ENCODE peak calls at places on chromosomes 1 and 21, in six cellular contexts. One of them, this sample, is unnamed.

GRCh38 chr1:186605762-186606350 is 74.4 kb downstream of the PTGS2 start:
- DNase-seq in psoas muscle: no peak
- DNase-seq in GM20000: peak
- DNase-seq in endothelial cell: peak
- DNase-seq in kidney: no peak
- DNase-seq in lower lobe of right lung: peak
- DNase-seq in this sample: no peak

GRCh38 chr21:34649400-34649799 is 19.4 kb upstream of the CLIC6 start:
- DNase-seq in psoas muscle: no peak
- DNase-seq in GM20000: no peak
- DNase-seq in endothelial cell: no peak
- DNase-seq in kidney: no peak
- DNase-seq in lower lobe of right lung: no peak
- DNase-seq in this sample: no peak

GRCh38 chr1:10724052-10724494 is 72.4 kb downstream of the CASZ1 start:
- DNase-seq in psoas muscle: peak
- DNase-seq in GM20000: no peak
- DNase-seq in endothelial cell: no peak
- DNase-seq in kidney: no peak
- DNase-seq in lower lobe of right lung: peak
- DNase-seq in this sample: no peak

GRCh38 chr1:228174482-228175315 is 9.1 kb downstream of the IBA57 start:
- DNase-seq in psoas muscle: no peak
- DNase-seq in GM20000: peak
- DNase-seq in endothelial cell: no peak
- DNase-seq in kidney: peak
- DNase-seq in lower lobe of right lung: peak
- DNase-seq in this sample: no peak

GRCh38 chr1:184388671-184389292 is 2.0 kb downstream of the C1orf21 start:
- DNase-seq in psoas muscle: no peak
- DNase-seq in GM20000: no peak
- DNase-seq in endothelial cell: no peak
- DNase-seq in kidney: no peak
- DNase-seq in lower lobe of right lung: no peak
- DNase-seq in this sample: no peak

GRCh38 chr1:7045897-7046296 is 260.6 kb downstream of the CAMTA1 start:
- DNase-seq in psoas muscle: no peak
- DNase-seq in GM20000: no peak
- DNase-seq in endothelial cell: no peak
- DNase-seq in kidney: no peak
- DNase-seq in lower lobe of right lung: no peak
- DNase-seq in this sample: no peak

GRCh38 chr1:24704411-24705259 is 40.6 kb upstream of the CLIC4 start:
- DNase-seq in psoas muscle: no peak
- DNase-seq in GM20000: no peak
- DNase-seq in endothelial cell: no peak
- DNase-seq in kidney: no peak
- DNase-seq in lower lobe of right lung: no peak
- DNase-seq in this sample: no peak

GRCh38 chr1:100879422-100879821 is 15.2 kb downstream of the EXTL2 start:
- DNase-seq in psoas muscle: no peak
- DNase-seq in GM20000: no peak
- DNase-seq in endothelial cell: no peak
- DNase-seq in kidney: no peak
- DNase-seq in lower lobe of right lung: no peak
- DNase-seq in this sample: no peak

GRCh38 chr1:32871364-32872188 is 864 bp upstream of the FNDC5 start:
- DNase-seq in psoas muscle: no peak
- DNase-seq in GM20000: no peak
- DNase-seq in endothelial cell: no peak
- DNase-seq in kidney: no peak
- DNase-seq in lower lobe of right lung: no peak
- DNase-seq in this sample: no peak

GRCh38 chr1:2982615-2983318 is 38.5 kb upstream of the ACTRT2 start:
- DNase-seq in psoas muscle: no peak
- DNase-seq in GM20000: no peak
- DNase-seq in endothelial cell: no peak
- DNase-seq in kidney: peak
- DNase-seq in lower lobe of right lung: no peak
- DNase-seq in this sample: peak

GRCh38 chr1:13517193-13517812 is 3.5 kb upstream of the LRRC38 start:
- DNase-seq in psoas muscle: no peak
- DNase-seq in GM20000: peak
- DNase-seq in endothelial cell: peak
- DNase-seq in kidney: no peak
- DNase-seq in lower lobe of right lung: no peak
- DNase-seq in this sample: no peak

GRCh38 chr1:53728702-53729535 is 10.0 kb downstream of the GLIS1 start:
- DNase-seq in psoas muscle: no peak
- DNase-seq in GM20000: no peak
- DNase-seq in endothelial cell: no peak
- DNase-seq in kidney: no peak
- DNase-seq in lower lobe of right lung: no peak
- DNase-seq in this sample: no peak

GRCh38 chr1:224524679-224525078 is 90.1 kb upstream of the WDR26 start:
- DNase-seq in psoas muscle: no peak
- DNase-seq in GM20000: no peak
- DNase-seq in endothelial cell: no peak
- DNase-seq in kidney: no peak
- DNase-seq in lower lobe of right lung: no peak
- DNase-seq in this sample: no peak

GRCh38 chr1:233367057-233367759 is 39.7 kb downstream of the MAP3K21 start:
- DNase-seq in psoas muscle: no peak
- DNase-seq in GM20000: no peak
- DNase-seq in endothelial cell: no peak
- DNase-seq in kidney: no peak
- DNase-seq in lower lobe of right lung: no peak
- DNase-seq in this sample: no peak

GRCh38 chr1:50333595-50333974 is 89.7 kb downstream of the DMRTA2 start:
- DNase-seq in psoas muscle: peak
- DNase-seq in GM20000: peak
- DNase-seq in endothelial cell: peak
- DNase-seq in kidney: peak
- DNase-seq in lower lobe of right lung: peak
- DNase-seq in this sample: peak

GRCh38 chr1:177249231-177249630 is 78.5 kb downstream of the BRINP2 start:
- DNase-seq in psoas muscle: no peak
- DNase-seq in GM20000: no peak
- DNase-seq in endothelial cell: no peak
- DNase-seq in kidney: no peak
- DNase-seq in lower lobe of right lung: no peak
- DNase-seq in this sample: no peak

GRCh38 chr1:30110826-30111225 is 612.6 kb downstream of the MATN1 start:
- DNase-seq in psoas muscle: no peak
- DNase-seq in GM20000: no peak
- DNase-seq in endothelial cell: no peak
- DNase-seq in kidney: peak
- DNase-seq in lower lobe of right lung: no peak
- DNase-seq in this sample: no peak

GRCh38 chr1:34739613-34740012 is 15.2 kb upstream of the GJB5 start:
- DNase-seq in psoas muscle: no peak
- DNase-seq in GM20000: no peak
- DNase-seq in endothelial cell: no peak
- DNase-seq in kidney: no peak
- DNase-seq in lower lobe of right lung: no peak
- DNase-seq in this sample: no peak

DNA sequence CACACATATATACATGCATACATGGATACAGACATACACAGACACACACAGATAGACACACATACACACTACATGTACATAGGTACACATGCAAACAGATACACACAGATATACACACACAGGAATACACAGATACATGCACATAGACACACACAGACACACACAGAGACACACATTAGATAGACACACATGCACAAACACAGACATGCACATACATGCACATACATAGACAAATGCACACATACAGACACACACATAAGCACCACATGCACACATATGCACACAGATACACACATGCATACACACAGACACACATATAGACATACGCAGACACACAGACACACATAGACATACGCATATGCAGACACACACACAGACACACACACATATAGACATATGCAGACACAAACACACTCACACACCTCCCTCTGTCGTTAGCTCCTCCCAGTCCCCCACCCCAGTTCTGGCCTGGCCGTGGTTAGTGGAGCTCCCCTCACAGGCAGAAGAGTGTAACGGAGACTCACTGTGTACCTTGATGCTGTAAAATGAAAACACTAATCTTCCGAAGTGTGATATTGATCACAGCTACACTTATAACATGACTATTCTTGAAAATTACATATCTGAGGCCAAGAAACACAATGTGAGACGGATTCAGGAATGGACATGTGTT is 7.6 kb downstream of the UBASH3A start:
- DNase-seq in psoas muscle: no peak
- DNase-seq in GM20000: no peak
- DNase-seq in endothelial cell: no peak
- DNase-seq in kidney: no peak
- DNase-seq in lower lobe of right lung: no peak
- DNase-seq in this sample: no peak
- TF ChIP-seq CTCF in psoas muscle: no peak
- TF ChIP-seq CTCF in GM20000: peak
- TF ChIP-seq CTCF in endothelial cell: no peak
- TF ChIP-seq CTCF in kidney: no peak
- TF ChIP-seq CTCF in lower lobe of right lung: no peak
- TF ChIP-seq CTCF in this sample: no peak

DNA sequence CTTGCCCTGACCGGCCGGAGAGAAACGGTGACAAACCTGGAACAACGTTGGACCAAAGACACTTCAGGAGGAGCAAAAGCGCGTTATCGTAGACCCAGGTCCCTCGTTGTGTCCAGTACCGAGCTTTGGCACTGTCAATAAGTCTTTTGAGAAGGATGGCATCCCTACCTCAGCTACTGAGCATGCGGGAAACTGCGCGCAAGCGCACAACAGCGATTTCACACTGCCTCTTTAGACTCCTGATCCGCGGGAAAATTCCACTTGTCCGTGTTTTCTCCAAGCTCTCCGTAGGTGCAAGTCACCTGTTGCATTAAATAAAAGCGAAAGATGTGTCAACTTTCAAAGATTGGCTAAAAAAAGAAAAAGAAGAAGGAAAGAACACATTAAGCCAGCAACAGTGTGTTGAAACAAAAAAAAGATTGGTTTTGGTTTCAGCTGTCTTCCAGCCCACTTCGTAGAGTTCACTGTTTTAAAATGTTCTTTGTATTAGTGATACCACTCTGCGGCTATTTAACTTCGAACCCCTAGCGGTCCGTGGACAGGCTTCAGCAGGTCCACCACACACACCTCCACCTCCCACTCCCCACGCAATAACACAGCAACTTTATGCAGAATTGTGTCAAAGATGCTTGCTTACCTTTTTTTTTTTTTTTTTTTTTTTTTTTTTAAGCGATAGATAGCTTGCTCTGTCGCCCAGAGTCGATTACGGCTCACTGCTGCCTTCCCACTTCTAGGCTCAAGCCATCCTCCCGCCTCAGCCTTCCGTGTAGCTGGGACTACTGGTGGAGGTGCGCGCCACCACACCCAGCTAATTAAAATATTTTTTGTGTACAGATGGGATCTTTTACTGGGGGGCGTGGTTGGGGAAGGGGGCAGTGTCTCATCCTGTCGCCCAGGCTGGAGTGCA is at the start of gene BPNT1:
- DNase-seq in psoas muscle: peak
- DNase-seq in GM20000: peak
- DNase-seq in endothelial cell: peak
- DNase-seq in kidney: peak
- DNase-seq in lower lobe of right lung: peak
- DNase-seq in this sample: peak
- TF ChIP-seq CTCF in psoas muscle: no peak
- TF ChIP-seq CTCF in GM20000: no peak
- TF ChIP-seq CTCF in endothelial cell: no peak
- TF ChIP-seq CTCF in kidney: no peak
- TF ChIP-seq CTCF in lower lobe of right lung: no peak
- TF ChIP-seq CTCF in this sample: no peak

GRCh38 chr1:207811920-207812720 is 60.3 kb downstream of the CD46 start:
- DNase-seq in psoas muscle: peak
- DNase-seq in GM20000: no peak
- DNase-seq in endothelial cell: peak
- DNase-seq in kidney: peak
- DNase-seq in lower lobe of right lung: peak
- DNase-seq in this sample: no peak
- TF ChIP-seq CTCF in psoas muscle: peak
- TF ChIP-seq CTCF in GM20000: peak
- TF ChIP-seq CTCF in endothelial cell: peak
- TF ChIP-seq CTCF in kidney: peak
- TF ChIP-seq CTCF in lower lobe of right lung: peak
- TF ChIP-seq CTCF in this sample: no peak

DNA sequence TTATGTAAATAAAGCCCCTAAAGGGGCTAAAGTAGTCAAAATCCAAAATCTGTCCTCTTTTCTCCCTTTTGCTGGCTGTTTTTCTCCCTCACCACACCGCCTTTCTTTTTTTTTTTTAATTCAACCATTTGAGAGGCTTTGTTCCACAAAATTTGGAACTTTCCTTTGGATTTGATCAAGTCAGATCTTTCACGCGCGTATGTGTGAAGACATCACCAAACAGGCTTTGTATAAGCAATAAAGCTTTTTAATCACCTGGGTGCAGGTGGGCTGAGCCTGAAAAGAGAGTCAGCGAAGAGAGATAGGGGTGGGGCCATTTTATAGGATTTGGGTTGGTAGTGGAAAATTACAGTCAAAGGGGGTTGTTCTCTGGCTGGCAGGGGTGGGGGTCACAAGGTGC is 5.3 kb upstream of the HPDL start:
- DNase-seq in psoas muscle: no peak
- DNase-seq in GM20000: no peak
- DNase-seq in endothelial cell: no peak
- DNase-seq in kidney: no peak
- DNase-seq in lower lobe of right lung: no peak
- DNase-seq in this sample: no peak
- TF ChIP-seq CTCF in psoas muscle: no peak
- TF ChIP-seq CTCF in GM20000: no peak
- TF ChIP-seq CTCF in endothelial cell: no peak
- TF ChIP-seq CTCF in kidney: no peak
- TF ChIP-seq CTCF in lower lobe of right lung: no peak
- TF ChIP-seq CTCF in this sample: no peak

DNA sequence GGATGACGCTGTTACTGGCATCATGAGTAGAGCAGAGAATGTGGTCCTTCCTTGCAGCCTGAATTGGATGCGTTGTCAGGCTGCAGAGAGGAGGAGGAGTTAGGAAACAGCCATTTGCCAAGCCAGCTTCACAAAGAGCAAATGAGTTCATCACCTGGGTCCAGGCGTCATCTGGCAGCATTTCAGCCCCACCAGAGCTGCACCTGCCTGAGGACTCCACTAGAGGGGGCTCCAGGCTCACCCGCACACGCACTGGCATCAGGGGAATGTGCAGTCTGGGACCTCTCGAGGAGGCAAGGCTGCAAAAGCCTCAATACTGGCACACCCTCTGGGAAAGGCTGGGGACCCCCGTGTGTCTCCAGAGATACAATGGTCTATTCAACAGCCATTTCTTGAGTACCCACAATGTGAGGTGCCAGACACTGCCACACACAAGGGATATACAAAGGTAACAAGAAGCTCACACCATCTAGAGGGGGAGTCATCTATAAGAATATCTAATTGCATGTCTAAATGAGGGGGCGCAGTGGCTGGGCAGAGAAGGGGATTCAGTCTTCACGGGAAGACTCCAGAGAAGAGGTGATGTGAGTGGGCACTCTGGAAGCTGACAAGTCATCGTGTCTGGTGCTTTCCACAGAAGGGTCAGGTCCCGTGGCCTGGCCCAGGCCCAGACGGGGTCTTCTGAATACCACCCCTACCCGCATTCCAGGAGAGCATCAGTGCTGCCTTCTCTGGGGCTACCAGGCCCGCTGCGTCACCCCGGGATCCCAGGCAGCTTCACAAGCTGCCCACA is 53.5 kb upstream of the CNTN2 start:
- DNase-seq in psoas muscle: peak
- DNase-seq in GM20000: peak
- DNase-seq in endothelial cell: peak
- DNase-seq in kidney: peak
- DNase-seq in lower lobe of right lung: peak
- DNase-seq in this sample: peak
- TF ChIP-seq CTCF in psoas muscle: peak
- TF ChIP-seq CTCF in GM20000: peak
- TF ChIP-seq CTCF in endothelial cell: peak
- TF ChIP-seq CTCF in kidney: peak
- TF ChIP-seq CTCF in lower lobe of right lung: peak
- TF ChIP-seq CTCF in this sample: no peak

This sample was measured in activated B cell treated with CpG ODN at 0.5 μM for 24 hours.